ENCODE peak calls at places on chromosomes 3 and 15, in eight cellular contexts. C is activated CD8-positive, alpha-beta memory T cell treated with anti-CD3 and anti-CD28 coated beads for 48 hours; P is cardiac muscle cell; Y is activated naive CD4-positive, alpha-beta T cell treated with anti-CD3 and anti-CD28 coated beads, Interleukin-2, amount 50 U/mL, for 16 hours; J is GM12878; X is NCI-H187; N is stimulated activated CD4-positive, alpha-beta T cell treated with anti-CD3 and anti-CD28 coated beads, Interleukin-4, amount 100 ng/mL, for 24 hours; A is C1 segment of cervical spinal cord. S is an unnamed sample.

GRCh38 chr3:26346497-26346896 is 276.1 kb upstream of the LRRC3B start:
- DNase-seq in C (no peak), P (no peak), Y (no peak), J (no peak), X (no peak), N (no peak), A (no peak), S (no peak)

GRCh38 chr3:28576590-28577220 is 228.1 kb upstream of the AZI2 start:
- DNase-seq in C (no peak), P (no peak), Y (no peak), J (no peak), X (no peak), N (no peak), A (peak; percentile 5), S (peak; percentile 54)

GRCh38 chr15:75809986-75810750 is 33.1 kb upstream of the UBE2Q2 start:
- DNase-seq in C (no peak), P (peak; percentile 48), Y (no peak), J (no peak), X (no peak), N (no peak), A (no peak), S (no peak)

GRCh38 chr3:54988302-54989022 is 60.6 kb upstream of the LRTM1 start:
- DNase-seq in C (no peak), P (peak; percentile 95), Y (no peak), J (no peak), X (no peak), N (no peak), A (no peak), S (no peak)

GRCh38 chr15:56931674-56932507 is 13.4 kb downstream of the TCF12 start:
- DNase-seq in C (no peak), P (peak; percentile 16), Y (no peak), J (no peak), X (no peak), N (no peak), A (no peak), S (no peak)

GRCh38 chr3:90092994-90093393 is 985.6 kb downstream of the EPHA3 start:
- DNase-seq in C (no peak), P (peak; percentile 50), Y (no peak), J (no peak), X (no peak), N (no peak), A (no peak), S (no peak)

GRCh38 chr15:68806220-68807105 is 14.2 kb downstream of the ANP32A start:
- DNase-seq in C (no peak), P (no peak), Y (no peak), J (no peak), X (no peak), N (no peak), A (no peak), S (peak; percentile 61)

GRCh38 chr15:91874992-91875651 is 21.6 kb downstream of the SLCO3A1 start:
- DNase-seq in C (no peak), P (no peak), Y (no peak), J (no peak), X (no peak), N (no peak), A (no peak), S (no peak)

GRCh38 chr3:67964596-67964995 is 310.2 kb upstream of the SUCLG2 start:
- DNase-seq in C (no peak), P (no peak), Y (no peak), J (no peak), X (no peak), N (no peak), A (no peak), S (no peak)

GRCh38 chr3:13788522-13789424 is 91.1 kb downstream of the WNT7A start:
- DNase-seq in C (no peak), P (peak; percentile 3), Y (no peak), J (no peak), X (no peak), N (no peak), A (no peak), S (peak; percentile 7)

GRCh38 chr15:41013698-41014414 is 60.6 kb downstream of the CHAC1 start:
- DNase-seq in C (no peak), P (peak; percentile 76), Y (no peak), J (peak; percentile 50), X (no peak), N (no peak), A (no peak), S (no peak)

GRCh38 chr15:32784571-32784970 is 66.8 kb downstream of the GREM1 start:
- DNase-seq in C (no peak), P (no peak), Y (no peak), J (no peak), X (no peak), N (no peak), A (no peak), S (no peak)

GRCh38 chr3:153063337-153063736 is 98.7 kb upstream of the RAP2B start:
- DNase-seq in C (no peak), P (no peak), Y (no peak), J (no peak), X (no peak), N (no peak), A (no peak), S (no peak)

GRCh38 chr3:69219101-69219708 is 96.8 kb upstream of the LMOD3 start:
- DNase-seq in C (no peak), P (no peak), Y (no peak), J (no peak), X (no peak), N (no peak), A (no peak), S (no peak)

GRCh38 chr3:122668930-122669730 is 11.5 kb upstream of the PARP14 start:
- DNase-seq in C (no peak), P (peak; percentile 44), Y (peak; percentile 52), J (no peak), X (no peak), N (peak; percentile 62), A (no peak), S (no peak)

GRCh38 chr15:41881925-41882688 is 11.7 kb downstream of the SPTBN5 start:
- DNase-seq in C (no peak), P (peak; percentile 50), Y (no peak), J (no peak), X (no peak), N (no peak), A (no peak), S (no peak)

GRCh38 chr3:187685948-187686347 is 15.8 kb upstream of the SST start:
- DNase-seq in C (no peak), P (no peak), Y (no peak), J (no peak), X (no peak), N (no peak), A (no peak), S (no peak)

GRCh38 chr3:66037330-66037985 is 1.3 kb downstream of the MAGI1 start:
- DNase-seq in C (no peak), P (peak; percentile 60), Y (no peak), J (no peak), X (no peak), N (no peak), A (peak; percentile 6), S (peak; percentile 28)

GRCh38 chr3:47239929-47240328 is 42.7 kb downstream of the KIF9 start:
- DNase-seq in C (no peak), P (no peak), Y (no peak), J (no peak), X (no peak), N (no peak), A (no peak), S (no peak)

GRCh38 chr3:23728651-23729117 is 77.1 kb upstream of the UBE2E1 start:
- DNase-seq in C (no peak), P (no peak), Y (no peak), J (no peak), X (no peak), N (no peak), A (no peak), S (no peak)

GRCh38 chr3:52022323-52023100 is 26.8 kb upstream of the RPL29 start:
- DNase-seq in C (no peak), P (no peak), Y (no peak), J (no peak), X (no peak), N (no peak), A (no peak), S (no peak)

GRCh38 chr3:40827942-40828688 is 303.4 kb downstream of the ZNF621 start:
- DNase-seq in C (no peak), P (peak; percentile 9), Y (no peak), J (no peak), X (no peak), N (no peak), A (no peak), S (no peak)

GRCh38 chr15:38512901-38513300 is 51.7 kb downstream of the RASGRP1 start:
- DNase-seq in C (no peak), P (no peak), Y (no peak), J (no peak), X (no peak), N (no peak), A (no peak), S (no peak)

GRCh38 chr15:31326729-31327673 is at the start of gene KLF13:
- DNase-seq in C (no peak), P (peak; percentile 77), Y (peak; percentile 75), J (no peak), X (no peak), N (peak; percentile 58), A (peak; percentile 71), S (peak; percentile 87)

GRCh38 chr3:129867506-129868124 is 25.9 kb downstream of the TMCC1 start:
- DNase-seq in C (no peak), P (peak; percentile 45), Y (no peak), J (no peak), X (no peak), N (no peak), A (no peak), S (no peak)

GRCh38 chr3:115388166-115388565 is 235.1 kb upstream of the GAP43 start:
- DNase-seq in C (no peak), P (peak; percentile 54), Y (no peak), J (no peak), X (no peak), N (no peak), A (no peak), S (no peak)

GRCh38 chr15:95439812-95440380 is 890.6 kb upstream of the NR2F2 start:
- DNase-seq in C (no peak), P (no peak), Y (no peak), J (no peak), X (no peak), N (no peak), A (no peak), S (no peak)

GRCh38 chr3:189517981-189518380 is 113.2 kb upstream of the TP63 start:
- DNase-seq in C (no peak), P (no peak), Y (no peak), J (no peak), X (no peak), N (no peak), A (no peak), S (no peak)

GRCh38 chr3:194321666-194322640 is 29.2 kb downstream of the CPN2 start:
- DNase-seq in C (no peak), P (no peak), Y (no peak), J (no peak), X (no peak), N (no peak), A (no peak), S (no peak)

GRCh38 chr15:65421360-65422215 is 1.2 kb downstream of the IGDCC4 start:
- DNase-seq in C (no peak), P (peak; percentile 69), Y (no peak), J (no peak), X (no peak), N (no peak), A (peak; percentile 44), S (peak; percentile 49)

GRCh38 chr15:31867536-31868442 is 162.5 kb upstream of the CHRNA7 start:
- DNase-seq in C (peak; percentile 18), P (peak; percentile 65), Y (peak; percentile 56), J (peak; percentile 11), X (no peak), N (peak; percentile 57), A (no peak), S (peak; percentile 66)

GRCh38 chr15:43190178-43190577 is 5.0 kb downstream of the CCNDBP1 start:
- DNase-seq in C (no peak), P (peak; percentile 17), Y (no peak), J (no peak), X (no peak), N (no peak), A (no peak), S (no peak)